ENCODE peak calls at places on chromosomes 13 and 19, in nine cellular contexts. K, J, O, I, E, Z, M, P and U are unnamed samples.

GRCh38 chr13:97122381-97122996 is 99.6 kb upstream of the MBNL2 start:
- DNase-seq in K (peak; percentile 73), J (no peak), O (no peak), I (no peak), E (no peak), Z (peak; percentile 75), M (no peak), P (peak; percentile 94), U (peak; percentile 80)

GRCh38 chr19:3494559-3494958 is 5.9 kb downstream of the DOHH start:
- DNase-seq in K (no peak), J (no peak), O (no peak), I (no peak), E (no peak), Z (no peak), M (no peak), P (no peak), U (no peak)

GRCh38 chr19:48926909-48927308 is 6.6 kb upstream of the DHDH start:
- DNase-seq in K (peak; percentile 99), J (no peak), O (peak; percentile 42), I (no peak), E (no peak), Z (peak; percentile 99), M (no peak), P (peak; percentile 99), U (peak; percentile 99)

GRCh38 chr19:43634877-43635560 is 4.6 kb downstream of the CADM4 start:
- DNase-seq in K (no peak), J (peak; percentile 86), O (no peak), I (no peak), E (peak; percentile 64), Z (no peak), M (peak; percentile 75), P (no peak), U (no peak)

GRCh38 chr19:5166262-5166661 is 174.3 kb downstream of the PTPRS start:
- DNase-seq in K (peak; percentile 75), J (no peak), O (no peak), I (no peak), E (no peak), Z (peak; percentile 67), M (no peak), P (peak; percentile 67), U (peak; percentile 76)

GRCh38 chr13:49784886-49785570 is 7.5 kb downstream of the KPNA3 start:
- DNase-seq in K (peak; percentile 26), J (no peak), O (no peak), I (no peak), E (no peak), Z (no peak), M (no peak), P (no peak), U (no peak)

GRCh38 chr13:45040626-45041025 is 51.3 kb downstream of the GPALPP1 start:
- DNase-seq in K (no peak), J (no peak), O (no peak), I (no peak), E (no peak), Z (peak; percentile 16), M (no peak), P (no peak), U (peak; percentile 33)

GRCh38 chr13:44142911-44143665 is 230.5 kb upstream of the SERP2 start:
- DNase-seq in K (peak; percentile 49), J (no peak), O (no peak), I (no peak), E (no peak), Z (peak; percentile 73), M (no peak), P (peak; percentile 85), U (no peak)

GRCh38 chr13:42333613-42334328 is 61.8 kb downstream of the AKAP11 start:
- DNase-seq in K (peak; percentile 22), J (peak; percentile 62), O (no peak), I (no peak), E (peak; percentile 41), Z (peak; percentile 10), M (peak; percentile 38), P (peak; percentile 17), U (peak; percentile 71)

GRCh38 chr13:36420437-36420891 is 11.8 kb upstream of the CCNA1 start:
- DNase-seq in K (peak; percentile 59), J (peak; percentile 83), O (peak; percentile 67), I (peak; percentile 54), E (peak; percentile 78), Z (peak; percentile 38), M (peak; percentile 73), P (peak; percentile 62), U (peak; percentile 57)

GRCh38 chr13:74987124-74987690 is 494.8 kb downstream of the TBC1D4 start:
- DNase-seq in K (no peak), J (no peak), O (no peak), I (no peak), E (no peak), Z (no peak), M (no peak), P (no peak), U (no peak)

GRCh38 chr13:36862002-36862706 is 43.1 kb downstream of the RFXAP start:
- DNase-seq in K (no peak), J (no peak), O (no peak), I (no peak), E (no peak), Z (peak; percentile 9), M (no peak), P (no peak), U (no peak)

GRCh38 chr13:105778196-105778595 is 757.3 kb downstream of the EFNB2 start:
- DNase-seq in K (peak; percentile 35), J (no peak), O (no peak), I (no peak), E (no peak), Z (peak; percentile 92), M (no peak), P (peak; percentile 11), U (peak; percentile 94)

GRCh38 chr19:47158879-47159509 is 28.4 kb downstream of the SAE1 start:
- DNase-seq in K (peak; percentile 15), J (no peak), O (no peak), I (no peak), E (no peak), Z (peak; percentile 73), M (no peak), P (peak; percentile 83), U (peak; percentile 78)
- H3K9ac ChIP-seq in K (no peak overlapping the region), J (no peak overlapping the region), O (peak overlapping the region; percentile 84), I (peak overlapping the region; percentile 75), E (no peak overlapping the region), Z (peak overlapping the region; percentile 68), M (no peak overlapping the region), P (no peak overlapping the region), U (no peak overlapping the region)

GRCh38 chr13:113547248-113547971 is 37.1 kb upstream of the TFDP1 start:
- DNase-seq in K (peak; percentile 39), J (no peak), O (peak; percentile 16), I (no peak), E (no peak), Z (peak; percentile 81), M (no peak), P (no peak), U (peak; percentile 84)

GRCh38 chr13:113548171-113548641 is 36.3 kb upstream of the TFDP1 start:
- DNase-seq in K (no peak), J (peak; percentile 45), O (peak; percentile 15), I (no peak), E (peak; percentile 19), Z (peak; percentile 80), M (no peak), P (no peak), U (peak; percentile 85)

GRCh38 chr13:113550453-113550852 is 34.1 kb upstream of the TFDP1 start:
- DNase-seq in K (no peak), J (no peak), O (peak; percentile 6), I (no peak), E (peak; percentile 25), Z (no peak), M (no peak), P (no peak), U (no peak)

GRCh38 chr13:113546571-113547247 is 37.8 kb upstream of the TFDP1 start:
- DNase-seq in K (peak; percentile 28), J (no peak), O (no peak), I (no peak), E (no peak), Z (no peak), M (no peak), P (no peak), U (no peak)

GRCh38 chr13:113548778-113549621 is 35.6 kb upstream of the TFDP1 start:
- DNase-seq in K (no peak), J (no peak), O (peak; percentile 14), I (no peak), E (no peak), Z (no peak), M (no peak), P (no peak), U (no peak)
- H3K9ac ChIP-seq in K (no peak overlapping the region), J (no peak overlapping the region), O (no peak overlapping the region), I (no peak overlapping the region), E (no peak overlapping the region), Z (peak overlapping the region; percentile 79), M (no peak overlapping the region), P (no peak overlapping the region), U (no peak overlapping the region)

DNA sequence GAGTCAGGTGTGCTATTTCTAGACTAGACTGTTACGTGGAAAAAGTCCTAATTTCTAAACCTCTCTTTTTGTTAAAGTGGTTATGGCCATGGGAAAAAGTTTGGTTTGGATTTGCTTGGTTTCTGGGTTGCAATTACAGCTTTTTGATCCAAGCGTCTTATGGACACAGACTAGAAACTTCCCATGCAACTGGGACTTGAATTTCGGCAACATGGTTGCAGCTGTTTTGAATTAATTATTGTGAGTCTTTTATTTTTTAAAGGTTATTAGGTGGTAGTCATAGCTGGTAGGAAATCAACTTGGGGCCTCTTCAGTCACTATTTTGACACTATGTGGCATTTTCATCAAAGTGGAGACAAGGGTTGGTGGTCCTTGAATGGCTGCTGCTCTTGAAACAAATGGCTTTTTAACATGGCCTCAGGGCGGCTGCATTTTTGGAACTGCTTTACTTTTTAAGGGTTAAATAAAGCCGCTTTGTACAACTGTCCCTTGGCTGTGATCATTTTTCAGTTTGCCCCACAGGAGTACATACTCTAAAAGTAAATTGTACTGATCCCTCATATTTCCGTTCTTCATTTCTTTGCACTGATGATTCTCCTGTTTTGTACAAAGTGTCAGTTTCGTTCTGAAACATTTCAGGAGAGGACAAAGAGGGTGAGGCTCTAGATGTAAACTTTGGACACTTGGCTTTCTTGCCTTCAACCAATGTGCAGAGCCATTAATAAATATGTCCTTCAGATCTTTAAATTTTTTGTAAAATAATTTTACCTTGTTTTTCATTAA is 15.9 kb downstream of the HNRNPM start:
- DNase-seq in K (no peak), J (no peak), O (no peak), I (no peak), E (no peak), Z (no peak), M (no peak), P (no peak), U (no peak)
- H3K9ac ChIP-seq in K (peak overlapping the region; percentile 28), J (no peak overlapping the region), O (no peak overlapping the region), I (no peak overlapping the region), E (no peak overlapping the region), Z (peak overlapping the region; percentile 64), M (no peak overlapping the region), P (no peak overlapping the region), U (no peak overlapping the region)

DNA sequence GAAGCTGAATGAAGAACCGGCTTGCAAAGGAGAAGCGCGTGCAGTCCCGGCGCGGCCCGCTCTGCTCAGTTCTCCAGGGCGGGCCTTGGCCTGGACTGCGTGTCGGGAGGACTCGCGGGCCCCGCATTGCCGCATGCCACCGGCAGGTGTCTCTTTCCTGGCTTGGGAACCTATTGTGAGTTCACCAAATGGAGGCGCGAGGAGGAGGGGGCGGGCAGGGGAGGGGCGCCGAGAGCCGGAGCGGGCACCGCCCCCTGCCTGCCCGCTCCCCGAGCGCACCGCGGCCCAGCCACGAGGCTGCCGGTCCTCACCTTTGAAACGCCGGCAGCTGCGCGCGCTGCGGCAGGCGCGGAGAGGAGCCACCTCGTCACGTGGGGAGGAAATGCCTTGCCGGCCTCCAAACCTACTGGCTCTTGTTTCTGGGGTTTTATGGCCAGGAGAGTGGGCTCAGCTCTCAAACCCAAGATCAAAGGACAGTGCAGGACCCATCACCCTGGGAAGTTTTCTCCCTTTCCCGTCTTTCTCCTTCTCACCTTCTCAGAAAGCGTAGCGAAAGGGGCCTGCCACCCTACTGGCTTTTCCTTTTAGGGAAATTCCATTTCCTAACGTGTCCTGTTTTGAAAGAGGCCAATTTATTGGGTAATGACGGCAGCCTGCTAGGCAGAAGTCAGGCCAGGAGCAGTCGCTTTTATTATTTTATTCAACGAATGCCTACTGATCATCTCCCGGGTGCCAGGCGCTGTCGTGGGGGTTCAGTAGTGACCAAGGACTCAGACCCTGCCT is 13.8 kb upstream of the UBE2L5 start:
- DNase-seq in K (peak; percentile 79), J (peak; percentile 96), O (peak; percentile 97), I (peak; percentile 16), E (peak; percentile 98), Z (peak; percentile 77), M (peak; percentile 87), P (peak; percentile 73), U (peak; percentile 89)
- H3K9ac ChIP-seq in K (peak overlapping the region; percentile 64), J (no peak overlapping the region), O (peak overlapping the region; percentile 26), I (no peak overlapping the region), E (peak overlapping the region; percentile 20), Z (peak overlapping the region; percentile 70), M (no peak overlapping the region), P (no peak overlapping the region), U (no peak overlapping the region)